ENCODE peak calls at places on chromosomes 6 and 20, in ten cellular contexts. J is lower lobe of right lung, S is GM23338, R is mesenchymal stem cell, A is testis, Y is esophagus muscularis mucosa, K is fibroblast of lung, P is tibial artery, Q is breast epithelium, V is cardiac muscle cell. T is an unnamed sample.

GRCh38 chr6:167825759-167826229 is 917 bp upstream of the AFDN start:
- DNase-seq in J (peak; percentile 81), S (peak; percentile 92), R (peak; percentile 73), A (peak; percentile 83), Y (no peak), K (peak; percentile 28), P (no peak), Q (peak; percentile 74), V (peak; percentile 84), T (peak; percentile 93)

GRCh38 chr6:25942561-25943147 is 12.2 kb upstream of the SLC17A2 start:
- DNase-seq in J (no peak), S (peak; percentile 34), R (peak; percentile 58), A (no peak), Y (no peak), K (peak; percentile 12), P (no peak), Q (no peak), V (peak; percentile 15), T (no peak)

GRCh38 chr6:14132244-14133220 is 15.0 kb downstream of the CD83 start:
- DNase-seq in J (no peak), S (no peak), R (no peak), A (no peak), Y (no peak), K (no peak), P (no peak), Q (no peak), V (no peak), T (no peak)

GRCh38 chr6:107674995-107675738 is 148.9 kb downstream of the SCML4 start:
- DNase-seq in J (peak; percentile 88), S (peak; percentile 94), R (peak; percentile 79), A (peak; percentile 81), Y (no peak), K (peak; percentile 77), P (peak; percentile 65), Q (peak; percentile 84), V (peak; percentile 89), T (peak; percentile 91)

GRCh38 chr6:10621227-10621626 is 73.2 kb downstream of the C6orf52 start:
- DNase-seq in J (no peak), S (no peak), R (no peak), A (no peak), Y (no peak), K (no peak), P (no peak), Q (no peak), V (peak; percentile 66), T (no peak)

GRCh38 chr6:108541843-108542795 is 18.6 kb upstream of the FOXO3 start:
- DNase-seq in J (peak; percentile 68), S (peak; percentile 89), R (peak; percentile 73), A (peak; percentile 84), Y (no peak), K (peak; percentile 72), P (peak; percentile 64), Q (peak; percentile 73), V (peak; percentile 79), T (peak; percentile 72)

GRCh38 chr6:30837870-30838269 is 46.4 kb upstream of the DDR1 start:
- DNase-seq in J (no peak), S (no peak), R (peak; percentile 54), A (no peak), Y (no peak), K (no peak), P (no peak), Q (no peak), V (no peak), T (no peak)

GRCh38 chr6:72826033-72826432 is 204.2 kb downstream of the KCNQ5 start:
- DNase-seq in J (no peak), S (no peak), R (peak; percentile 86), A (no peak), Y (no peak), K (peak; percentile 66), P (no peak), Q (no peak), V (no peak), T (no peak)

GRCh38 chr6:158085261-158086053 is 82.6 kb downstream of the SERAC1 start:
- DNase-seq in J (no peak), S (no peak), R (no peak), A (no peak), Y (no peak), K (no peak), P (no peak), Q (no peak), V (no peak), T (peak; percentile 8)

GRCh38 chr6:11672261-11672660 is 106.3 kb downstream of the ADTRP start:
- DNase-seq in J (no peak), S (no peak), R (no peak), A (no peak), Y (no peak), K (peak; percentile 44), P (no peak), Q (no peak), V (no peak), T (no peak)

GRCh38 chr6:151014404-151015150 is 149.1 kb downstream of the MTHFD1L start:
- DNase-seq in J (peak; percentile 68), S (peak; percentile 84), R (peak; percentile 66), A (peak; percentile 77), Y (no peak), K (peak; percentile 49), P (peak; percentile 64), Q (peak; percentile 62), V (peak; percentile 79), T (peak; percentile 81)

GRCh38 chr20:24708411-24709295 is 239.2 kb downstream of the SYNDIG1 start:
- DNase-seq in J (no peak), S (no peak), R (no peak), A (no peak), Y (peak; percentile 81), K (no peak), P (no peak), Q (no peak), V (no peak), T (no peak)

GRCh38 chr20:21702553-21703467 is 2.7 kb upstream of the PAX1 start:
- DNase-seq in J (no peak), S (peak; percentile 91), R (peak; percentile 11), A (peak; percentile 76), Y (no peak), K (peak; percentile 0), P (no peak), Q (peak; percentile 69), V (peak; percentile 89), T (peak; percentile 90)

GRCh38 chr6:134029495-134030455 is 22.6 kb downstream of the SLC2A12 start:
- DNase-seq in J (no peak), S (no peak), R (peak; percentile 78), A (no peak), Y (no peak), K (peak; percentile 39), P (no peak), Q (no peak), V (no peak), T (no peak)

GRCh38 chr6:4974962-4975361 is 28.9 kb downstream of the RPP40 start:
- DNase-seq in J (no peak), S (no peak), R (no peak), A (no peak), Y (peak; percentile 24), K (no peak), P (no peak), Q (no peak), V (no peak), T (no peak)

DNA sequence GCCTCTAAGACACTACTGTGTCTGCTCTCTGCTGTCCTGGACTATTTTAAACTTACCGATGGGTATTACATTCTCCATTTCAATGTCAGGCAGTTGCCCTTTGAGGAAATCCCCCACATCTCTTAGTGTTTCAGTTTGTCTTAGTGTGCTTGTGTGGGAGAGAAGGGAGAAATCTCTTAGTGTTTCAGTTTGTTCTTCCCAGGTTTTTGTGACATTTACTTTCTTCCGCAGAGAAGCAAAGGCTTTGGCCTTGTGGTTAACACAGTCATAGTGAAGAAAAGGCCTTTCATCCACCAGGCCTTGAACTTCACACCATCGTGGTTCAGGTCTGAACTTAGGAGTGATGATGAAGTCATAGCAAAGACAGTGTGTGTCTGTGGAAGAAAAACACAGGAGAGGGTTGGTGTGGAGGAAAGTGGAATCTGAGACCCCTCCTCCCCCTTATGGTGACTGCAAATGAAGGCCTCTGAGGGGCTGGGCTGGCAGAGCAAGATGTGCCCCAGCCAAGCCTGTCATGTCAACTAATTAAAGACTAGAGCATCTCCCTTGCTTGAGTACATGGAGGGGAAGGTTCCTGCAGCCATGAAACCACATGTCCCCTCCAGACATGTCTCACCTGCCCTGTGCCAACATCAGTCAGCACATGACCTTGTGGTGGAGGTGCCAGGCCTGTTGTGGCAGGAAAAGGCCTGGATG is 23.9 kb downstream of the RAET1L start:
- DNase-seq in J (no peak), S (no peak), R (no peak), A (no peak), Y (no peak), K (no peak), P (no peak), Q (no peak), V (no peak), T (no peak)
- H3K27me3 ChIP-seq in J (peaks cover 16% of the 10 kb centered on the region), S (peaks cover 52% of the 10 kb centered on the region), R (peaks cover 87% of the 10 kb centered on the region), A (no peaks in the 10 kb centered on the region), Y (no peaks in the 10 kb centered on the region), K (peaks cover 8% of the 10 kb centered on the region), P (no peaks in the 10 kb centered on the region), Q (no peaks in the 10 kb centered on the region), V (peaks cover 56% of the 10 kb centered on the region), T (peaks cover 23% of the 10 kb centered on the region)

GRCh38 chr20:47669927-47670890 is 115.1 kb downstream of the SULF2 start:
- DNase-seq in J (no peak), S (no peak), R (no peak), A (no peak), Y (no peak), K (no peak), P (no peak), Q (no peak), V (no peak), T (peak; percentile 64)
- H3K36me3 ChIP-seq in J (peaks cover 6% of the 10 kb centered on the region), S (no peaks in the 10 kb centered on the region), R (peaks cover 6% of the 10 kb centered on the region), A (no peaks in the 10 kb centered on the region), Y (no peaks in the 10 kb centered on the region), K (no peaks in the 10 kb centered on the region), P (no peaks in the 10 kb centered on the region), Q (no peaks in the 10 kb centered on the region), V (no peaks in the 10 kb centered on the region), T (no peaks in the 10 kb centered on the region)

DNA sequence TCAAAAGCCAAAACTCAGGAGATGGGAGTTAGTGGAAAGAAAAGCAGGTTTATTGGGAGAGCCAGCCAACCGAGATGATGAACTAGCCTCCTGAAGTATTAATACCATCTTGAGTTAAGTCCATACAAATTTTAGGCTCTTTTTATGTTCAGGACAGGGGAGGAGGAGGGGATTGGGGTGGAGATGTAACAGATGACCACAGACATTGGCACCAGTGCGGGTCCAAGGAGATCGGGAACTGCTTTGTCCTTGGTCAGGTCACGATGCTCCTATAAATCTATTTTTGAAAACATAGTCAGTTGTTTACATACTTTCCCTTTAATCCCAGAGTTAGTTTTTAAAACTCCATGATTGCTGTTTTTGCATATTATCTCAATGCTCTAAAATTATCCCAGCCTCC is 219.6 kb downstream of the ANKRD60 start:
- DNase-seq in J (no peak), S (no peak), R (no peak), A (no peak), Y (no peak), K (no peak), P (peak; percentile 7), Q (no peak), V (no peak), T (no peak)
- H3K27me3 ChIP-seq in J (peaks cover 8% of the 10 kb centered on the region), S (no peaks in the 10 kb centered on the region), R (peaks cover 87% of the 10 kb centered on the region), A (no peaks in the 10 kb centered on the region), Y (no peaks in the 10 kb centered on the region), K (no peaks in the 10 kb centered on the region), P (no peaks in the 10 kb centered on the region), Q (no peaks in the 10 kb centered on the region), V (peaks cover 32% of the 10 kb centered on the region), T (no peaks in the 10 kb centered on the region)

DNA sequence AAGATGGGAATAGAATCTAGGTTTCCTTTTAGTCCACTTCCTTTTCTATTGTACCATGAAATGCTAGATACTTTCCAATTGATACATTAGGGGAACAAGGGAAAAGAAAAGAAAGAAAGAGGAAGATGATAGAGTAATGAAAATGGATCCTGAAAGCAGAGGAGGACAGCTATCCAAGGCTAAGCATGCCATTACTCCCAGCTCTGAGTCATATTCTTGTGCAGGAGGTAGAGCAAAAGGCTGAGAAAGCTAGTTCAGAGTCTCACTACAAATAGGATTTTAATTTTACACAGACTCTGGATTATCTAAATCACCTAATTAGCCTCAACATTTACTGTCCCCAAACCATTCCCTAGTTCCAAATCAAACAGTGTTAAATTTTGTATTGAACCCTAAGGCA is 23.6 kb downstream of the RWDD2A start:
- DNase-seq in J (no peak), S (no peak), R (no peak), A (no peak), Y (no peak), K (peak; percentile 36), P (no peak), Q (no peak), V (no peak), T (no peak)
- H3K36me3 ChIP-seq in J (no peaks in the 10 kb centered on the region), S (no peaks in the 10 kb centered on the region), R (peaks cover 11% of the 10 kb centered on the region), A (no peaks in the 10 kb centered on the region), Y (no peaks in the 10 kb centered on the region), K (no peaks in the 10 kb centered on the region), P (no peaks in the 10 kb centered on the region), Q (no peaks in the 10 kb centered on the region), V (no peaks in the 10 kb centered on the region), T (no peaks in the 10 kb centered on the region)

T was measured in H7.